ENCODE peak calls at places on chromosomes 3 and 15, in six cellular contexts. One of them, this sample, is unnamed. For H3K4me1, the result is how much of the 10 kb centered on the place peaks cover.

GRCh38 chr3:11655188-11655928 is 11.6 kb upstream of the VGLL4 start:
- DNase-seq in fibroblast of lung: no peak
- DNase-seq in thyroid gland: no peak
- DNase-seq in GM23338: peak
- DNase-seq in ovary: no peak
- DNase-seq in heart left ventricle: no peak
- DNase-seq in this sample: no peak

GRCh38 chr3:10968390-10968789 is 24.2 kb upstream of the SLC6A1 start:
- DNase-seq in fibroblast of lung: no peak
- DNase-seq in thyroid gland: no peak
- DNase-seq in GM23338: peak
- DNase-seq in ovary: no peak
- DNase-seq in heart left ventricle: no peak
- DNase-seq in this sample: no peak

GRCh38 chr3:131178710-131179375 is 152.2 kb downstream of the NEK11 start:
- DNase-seq in fibroblast of lung: no peak
- DNase-seq in thyroid gland: no peak
- DNase-seq in GM23338: no peak
- DNase-seq in ovary: no peak
- DNase-seq in heart left ventricle: no peak
- DNase-seq in this sample: no peak

GRCh38 chr15:72285402-72285801 is 13.0 kb upstream of the PARP6 start:
- DNase-seq in fibroblast of lung: no peak
- DNase-seq in thyroid gland: no peak
- DNase-seq in GM23338: peak
- DNase-seq in ovary: no peak
- DNase-seq in heart left ventricle: no peak
- DNase-seq in this sample: no peak

GRCh38 chr3:126946387-126946786 is 36.5 kb upstream of the PLXNA1 start:
- DNase-seq in fibroblast of lung: no peak
- DNase-seq in thyroid gland: no peak
- DNase-seq in GM23338: no peak
- DNase-seq in ovary: no peak
- DNase-seq in heart left ventricle: no peak
- DNase-seq in this sample: no peak

GRCh38 chr3:49388416-49388815 is 23.4 kb downstream of the RHOA start:
- DNase-seq in fibroblast of lung: peak
- DNase-seq in thyroid gland: no peak
- DNase-seq in GM23338: no peak
- DNase-seq in ovary: no peak
- DNase-seq in heart left ventricle: no peak
- DNase-seq in this sample: no peak

GRCh38 chr3:174931969-174932368 is 72.8 kb downstream of the NAALADL2 start:
- DNase-seq in fibroblast of lung: no peak
- DNase-seq in thyroid gland: no peak
- DNase-seq in GM23338: no peak
- DNase-seq in ovary: no peak
- DNase-seq in heart left ventricle: no peak
- DNase-seq in this sample: no peak

GRCh38 chr15:79007066-79007465 is 62.2 kb upstream of the CTSH start:
- DNase-seq in fibroblast of lung: no peak
- DNase-seq in thyroid gland: peak
- DNase-seq in GM23338: peak
- DNase-seq in ovary: no peak
- DNase-seq in heart left ventricle: no peak
- DNase-seq in this sample: peak

GRCh38 chr15:99429681-99430081 is 136.1 kb upstream of the MEF2A start:
- DNase-seq in fibroblast of lung: no peak
- DNase-seq in thyroid gland: no peak
- DNase-seq in GM23338: no peak
- DNase-seq in ovary: peak
- DNase-seq in heart left ventricle: no peak
- DNase-seq in this sample: no peak

GRCh38 chr3:164030194-164030593 is 1048.1 kb downstream of the SI start:
- DNase-seq in fibroblast of lung: no peak
- DNase-seq in thyroid gland: no peak
- DNase-seq in GM23338: peak
- DNase-seq in ovary: no peak
- DNase-seq in heart left ventricle: no peak
- DNase-seq in this sample: no peak

GRCh38 chr3:72004749-72005292 is 219.9 kb upstream of the PROK2 start:
- DNase-seq in fibroblast of lung: peak
- DNase-seq in thyroid gland: no peak
- DNase-seq in GM23338: no peak
- DNase-seq in ovary: no peak
- DNase-seq in heart left ventricle: no peak
- DNase-seq in this sample: no peak

GRCh38 chr15:48632651-48633050 is 12.9 kb downstream of the FBN1 start:
- DNase-seq in fibroblast of lung: peak
- DNase-seq in thyroid gland: no peak
- DNase-seq in GM23338: no peak
- DNase-seq in ovary: no peak
- DNase-seq in heart left ventricle: no peak
- DNase-seq in this sample: no peak

GRCh38 chr15:41857316-41857715 is 18.7 kb downstream of the PLA2G4B start:
- DNase-seq in fibroblast of lung: no peak
- DNase-seq in thyroid gland: peak
- DNase-seq in GM23338: no peak
- DNase-seq in ovary: no peak
- DNase-seq in heart left ventricle: no peak
- DNase-seq in this sample: no peak

GRCh38 chr15:52080031-52080430 is 32.5 kb downstream of the BCL2L10 start:
- DNase-seq in fibroblast of lung: peak
- DNase-seq in thyroid gland: peak
- DNase-seq in GM23338: no peak
- DNase-seq in ovary: no peak
- DNase-seq in heart left ventricle: no peak
- DNase-seq in this sample: no peak

GRCh38 chr3:194440756-194441155 is 41.7 kb upstream of the GP5 start:
- DNase-seq in fibroblast of lung: no peak
- DNase-seq in thyroid gland: no peak
- DNase-seq in GM23338: no peak
- DNase-seq in ovary: no peak
- DNase-seq in heart left ventricle: no peak
- DNase-seq in this sample: no peak

DNA sequence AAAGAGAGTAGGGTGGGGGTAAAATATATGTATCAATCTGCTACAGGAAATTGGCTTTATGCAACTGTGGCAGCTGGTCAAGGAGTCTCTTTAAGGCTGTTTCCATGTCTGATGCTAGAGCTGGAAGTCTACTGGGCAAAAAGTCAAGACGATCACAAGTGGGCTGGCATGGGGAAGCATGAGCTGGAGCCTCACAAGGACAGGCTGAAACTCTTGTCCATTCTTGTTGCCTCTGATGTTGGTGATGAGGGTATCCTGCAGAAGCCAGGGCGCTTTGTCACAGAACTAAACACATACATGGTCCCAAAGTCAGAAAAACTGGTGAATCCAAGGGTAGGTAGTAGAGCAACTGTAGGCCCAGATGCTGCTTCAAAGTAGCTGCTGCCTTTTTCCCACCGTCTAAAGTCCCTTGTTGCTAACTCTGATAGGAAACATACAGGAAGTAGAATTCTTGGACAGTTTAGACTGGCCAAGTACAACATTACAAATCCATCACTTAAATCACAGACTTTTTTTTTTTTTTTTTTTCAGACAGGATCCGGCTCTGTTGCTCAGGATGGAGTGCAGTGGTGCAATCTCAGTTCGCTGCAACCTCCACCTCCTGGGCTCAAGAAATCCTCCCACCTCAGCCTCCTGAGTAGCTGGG is 54.2 kb downstream of the RPL39L start:
- DNase-seq in fibroblast of lung: no peak
- DNase-seq in thyroid gland: no peak
- DNase-seq in GM23338: peak
- DNase-seq in ovary: no peak
- DNase-seq in heart left ventricle: no peak
- DNase-seq in this sample: no peak
- H3K4me1 ChIP-seq in fibroblast of lung: under half
- H3K4me1 ChIP-seq in thyroid gland: under half
- H3K4me1 ChIP-seq in GM23338: under half
- H3K4me1 ChIP-seq in ovary: under half
- H3K4me1 ChIP-seq in heart left ventricle: under half
- H3K4me1 ChIP-seq in this sample: under half

DNA sequence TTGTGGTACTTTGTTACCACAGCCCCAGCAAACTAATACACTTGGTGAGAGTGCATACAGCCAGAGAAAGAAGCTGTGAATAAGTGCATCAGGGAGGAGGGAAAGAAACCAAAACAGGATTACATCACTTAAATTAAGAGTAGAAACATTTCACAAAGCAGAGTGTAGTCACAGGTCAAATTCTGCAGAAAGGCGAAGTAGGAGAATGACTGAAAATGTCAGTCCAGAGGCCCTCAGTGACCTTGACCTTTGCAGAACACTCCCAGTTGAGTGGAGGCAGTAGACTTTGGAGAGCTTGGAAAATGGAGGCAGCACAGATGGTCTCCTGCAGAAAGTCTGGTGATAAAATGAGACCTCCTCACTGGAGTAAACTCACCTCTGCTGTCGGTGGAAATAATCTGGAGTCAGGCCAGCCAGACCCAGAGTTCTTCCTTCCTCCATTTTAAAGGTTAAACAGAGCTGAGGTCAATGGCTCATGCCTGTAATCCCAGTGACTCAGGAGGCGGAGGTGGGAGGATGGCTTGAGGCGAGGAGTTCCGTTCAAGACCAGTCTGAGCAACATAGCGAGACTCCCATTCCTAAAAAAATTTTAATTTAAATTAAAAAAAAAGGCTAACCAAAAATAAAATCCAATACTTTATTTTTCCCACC is 5.0 kb downstream of the CD86 start:
- DNase-seq in fibroblast of lung: no peak
- DNase-seq in thyroid gland: no peak
- DNase-seq in GM23338: no peak
- DNase-seq in ovary: no peak
- DNase-seq in heart left ventricle: no peak
- DNase-seq in this sample: no peak
- H3K4me1 ChIP-seq in fibroblast of lung: under half
- H3K4me1 ChIP-seq in thyroid gland: under half
- H3K4me1 ChIP-seq in GM23338: under half
- H3K4me1 ChIP-seq in ovary: under half
- H3K4me1 ChIP-seq in heart left ventricle: under half
- H3K4me1 ChIP-seq in this sample: under half

GRCh38 chr15:50973605-50974004 is 65.1 kb downstream of the AP4E1 start:
- DNase-seq in fibroblast of lung: no peak
- DNase-seq in thyroid gland: no peak
- DNase-seq in GM23338: no peak
- DNase-seq in ovary: no peak
- DNase-seq in heart left ventricle: no peak
- DNase-seq in this sample: no peak
- H3K4me1 ChIP-seq in fibroblast of lung: under half
- H3K4me1 ChIP-seq in thyroid gland: under half
- H3K4me1 ChIP-seq in GM23338: under half
- H3K4me1 ChIP-seq in ovary: under half
- H3K4me1 ChIP-seq in heart left ventricle: under half
- H3K4me1 ChIP-seq in this sample: under half

DNA sequence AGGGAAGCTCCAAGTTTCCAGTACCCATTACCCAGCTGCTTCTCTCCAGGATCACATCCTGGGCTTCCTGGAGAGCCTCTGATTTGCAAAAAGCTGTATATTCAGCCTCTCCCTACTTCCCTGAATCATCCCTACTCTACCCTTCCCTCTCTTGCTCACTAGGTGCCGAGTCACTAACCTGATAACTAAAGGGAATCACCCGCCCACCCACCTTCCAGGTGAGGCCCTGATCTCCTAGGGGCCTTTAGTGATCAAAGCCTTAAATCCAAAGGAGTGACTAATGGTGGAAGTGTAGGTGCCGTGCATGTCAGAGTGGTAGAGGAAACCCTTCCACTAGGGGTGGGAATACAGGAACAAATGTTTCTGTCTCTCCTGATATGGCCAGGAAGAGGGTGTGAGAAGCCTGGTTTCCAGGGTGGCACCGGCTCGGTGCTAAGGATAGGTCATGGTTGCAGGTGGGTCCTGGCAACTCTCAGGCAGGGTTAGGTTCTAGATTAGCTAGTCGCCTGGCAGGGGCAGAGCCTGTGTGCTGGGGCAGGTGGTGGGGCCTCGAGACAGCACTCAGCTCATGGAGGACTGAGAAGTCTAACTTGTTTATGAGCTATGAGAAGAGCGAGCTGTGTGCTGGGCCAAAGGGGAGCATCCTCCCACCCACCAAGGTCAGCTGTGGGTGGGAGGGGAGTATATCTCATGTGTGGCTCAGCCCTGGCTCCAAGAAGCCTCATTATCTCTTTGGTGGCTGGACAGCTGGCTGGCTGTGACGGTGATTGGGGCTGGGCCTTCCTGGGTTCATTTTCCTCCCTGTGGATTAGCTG is 10.1 kb downstream of the SEMA7A start:
- DNase-seq in fibroblast of lung: no peak
- DNase-seq in thyroid gland: no peak
- DNase-seq in GM23338: no peak
- DNase-seq in ovary: peak
- DNase-seq in heart left ventricle: no peak
- DNase-seq in this sample: no peak
- H3K4me1 ChIP-seq in fibroblast of lung: under half
- H3K4me1 ChIP-seq in thyroid gland: under half
- H3K4me1 ChIP-seq in GM23338: under half
- H3K4me1 ChIP-seq in ovary: under half
- H3K4me1 ChIP-seq in heart left ventricle: under half
- H3K4me1 ChIP-seq in this sample: under half

DNA sequence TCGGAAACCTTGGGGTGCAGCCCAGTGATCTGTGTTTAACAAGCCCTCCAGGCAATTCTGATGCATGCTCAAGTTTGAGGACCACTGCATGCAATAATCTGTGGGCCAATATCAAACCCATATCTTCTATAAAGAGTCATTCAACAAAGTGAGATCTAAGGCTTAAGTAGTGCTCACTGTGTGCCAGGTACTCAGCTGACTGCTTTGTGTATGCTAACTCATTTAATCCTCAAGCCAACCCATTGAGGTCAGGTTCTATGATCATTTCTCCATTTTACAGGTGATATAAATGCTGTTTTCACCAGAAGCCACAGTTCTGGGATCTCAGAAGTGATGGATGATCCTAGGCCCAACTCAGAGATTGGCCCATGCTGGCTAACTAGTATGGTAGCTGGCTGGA is 101.7 kb downstream of the SMAD6 start:
- DNase-seq in fibroblast of lung: no peak
- DNase-seq in thyroid gland: peak
- DNase-seq in GM23338: no peak
- DNase-seq in ovary: no peak
- DNase-seq in heart left ventricle: no peak
- DNase-seq in this sample: no peak
- H3K4me1 ChIP-seq in fibroblast of lung: under half
- H3K4me1 ChIP-seq in thyroid gland: under half
- H3K4me1 ChIP-seq in GM23338: under half
- H3K4me1 ChIP-seq in ovary: under half
- H3K4me1 ChIP-seq in heart left ventricle: under half
- H3K4me1 ChIP-seq in this sample: under half

GRCh38 chr15:101066501-101067408 is 147.6 kb downstream of the LRRK1 start:
- DNase-seq in fibroblast of lung: no peak
- DNase-seq in thyroid gland: no peak
- DNase-seq in GM23338: no peak
- DNase-seq in ovary: no peak
- DNase-seq in heart left ventricle: no peak
- DNase-seq in this sample: no peak
- H3K4me1 ChIP-seq in fibroblast of lung: under half
- H3K4me1 ChIP-seq in thyroid gland: under half
- H3K4me1 ChIP-seq in GM23338: under half
- H3K4me1 ChIP-seq in ovary: under half
- H3K4me1 ChIP-seq in heart left ventricle: under half
- H3K4me1 ChIP-seq in this sample: under half

This sample was measured in body of pancreas.